ENCODE peak calls at places on chromosomes 3 and 15, in seven cellular contexts. X is brain microvascular endothelial cell; U is stimulated activated CD4-positive, alpha-beta T cell treated with anti-CD3 and anti-CD28 coated beads, Interleukin-2, amount 100 ng/mL, for 48 hours; O is left ventricle myocardium superior; N is coronary artery; Y is T-helper 2 cell treated with Interferon-gamma antibody and Interleukin-4, amounts not matched to agents 5 μg/mL and 100 μg/mL, for 36 hours; M is H1. Z is an unnamed sample.

GRCh38 chr3:5310509-5310908 is 123.0 kb downstream of the EDEM1 start:
- DNase-seq in X (no peak), U (no peak), O (no peak), N (no peak), Y (no peak), M (no peak), Z (no peak)

GRCh38 chr3:50268703-50269451 is at the start of gene SEMA3B:
- DNase-seq in X (no peak), U (no peak), O (peak; percentile 68), N (peak; percentile 90), Y (no peak), M (no peak), Z (peak; percentile 68)

GRCh38 chr15:61383421-61383820 is 154.3 kb upstream of the RORA start:
- DNase-seq in X (peak; percentile 93), U (no peak), O (no peak), N (no peak), Y (no peak), M (no peak), Z (no peak)

GRCh38 chr3:186467969-186468368 is 76.2 kb downstream of the CRYGS start:
- DNase-seq in X (no peak), U (no peak), O (no peak), N (no peak), Y (no peak), M (no peak), Z (no peak)

GRCh38 chr3:1275495-1275894 is 182.7 kb downstream of the CNTN6 start:
- DNase-seq in X (peak; percentile 18), U (no peak), O (no peak), N (no peak), Y (no peak), M (no peak), Z (no peak)

GRCh38 chr15:98347001-98347400 is 301.3 kb upstream of the IGF1R start:
- DNase-seq in X (no peak), U (no peak), O (peak; percentile 45), N (no peak), Y (no peak), M (no peak), Z (no peak)

GRCh38 chr15:80689716-80690115 is 5.4 kb upstream of the ABHD17C start:
- DNase-seq in X (peak; percentile 48), U (no peak), O (no peak), N (no peak), Y (no peak), M (no peak), Z (no peak)

GRCh38 chr3:128598884-128599664 is 51.5 kb downstream of the RPN1 start:
- DNase-seq in X (no peak), U (no peak), O (no peak), N (no peak), Y (no peak), M (no peak), Z (no peak)

GRCh38 chr3:63519426-63519825 is 133.0 kb upstream of the SNTN start:
- DNase-seq in X (peak; percentile 9), U (no peak), O (no peak), N (no peak), Y (no peak), M (no peak), Z (no peak)

GRCh38 chr3:135084404-135084803 is 289.3 kb downstream of the EPHB1 start:
- DNase-seq in X (no peak), U (no peak), O (no peak), N (no peak), Y (no peak), M (no peak), Z (no peak)

GRCh38 chr3:73549071-73549600 is 75.6 kb downstream of the PDZRN3 start:
- DNase-seq in X (no peak), U (no peak), O (no peak), N (no peak), Y (no peak), M (no peak), Z (no peak)

GRCh38 chr15:49255966-49256759 is 86.1 kb downstream of the GALK2 start:
- DNase-seq in X (no peak), U (no peak), O (no peak), N (no peak), Y (no peak), M (no peak), Z (no peak)

GRCh38 chr3:14476583-14477265 is 63.4 kb downstream of the GRIP2 start:
- DNase-seq in X (no peak), U (no peak), O (no peak), N (no peak), Y (no peak), M (no peak), Z (no peak)

GRCh38 chr3:10816019-10816862 is at the start of gene SLC6A11:
- DNase-seq in X (no peak), U (no peak), O (peak; percentile 35), N (no peak), Y (no peak), M (no peak), Z (no peak)

GRCh38 chr3:27570421-27571106 is 86.4 kb upstream of the SLC4A7 start:
- DNase-seq in X (no peak), U (no peak), O (no peak), N (no peak), Y (no peak), M (no peak), Z (no peak)

GRCh38 chr3:45948409-45948808 is 5.1 kb downstream of the CXCR6 start:
- DNase-seq in X (no peak), U (no peak), O (no peak), N (no peak), Y (no peak), M (no peak), Z (no peak)

Z was measured in heart right ventricle.